ENCODE peak calls at places on chromosomes 16 and 17, in four cellular contexts. V is K562, S is GM12878, C is HepG2. A is an unnamed sample.

GRCh38 chr16:78563905-78564304 is 464.5 kb downstream of the WWOX start:
- DNase-seq in V (no peak), C (no peak), S (no peak), A (no peak)

GRCh38 chr16:69852815-69853214 is 90.7 kb downstream of the WWP2 start:
- DNase-seq in C (no peak), S (no peak), V (no peak), A (no peak)

GRCh38 chr16:24645739-24646645 is 83.5 kb upstream of the TNRC6A start:
- DNase-seq in S (no peak), V (no peak), C (peak), A (peak)

GRCh38 chr16:31471875-31472558 is at the start of gene TGFB1I1:
- DNase-seq in C (no peak), V (no peak), S (no peak), A (no peak)

GRCh38 chr17:31327534-31328526 is 6.4 kb upstream of the EVI2A start:
- DNase-seq in S (no peak), C (peak), V (no peak), A (no peak)

GRCh38 chr16:77955127-77955526 is 67.2 kb upstream of the CLEC3A start:
- DNase-seq in S (no peak), C (no peak), V (no peak), A (no peak)

GRCh38 chr16:54397190-54397835 is 110.7 kb upstream of the IRX3 start:
- DNase-seq in V (no peak), C (no peak), S (no peak), A (no peak)

GRCh38 chr17:29155235-29155965 is 24.8 kb downstream of the MYO18A start:
- DNase-seq in C (peak), S (no peak), V (peak), A (peak)

GRCh38 chr17:18362509-18363020 is 785 bp downstream of the SHMT1 start:
- DNase-seq in S (no peak), C (peak), V (peak), A (no peak)

GRCh38 chr16:68064791-68065365 is 20.3 kb upstream of the NFATC3 start:
- DNase-seq in C (peak), V (peak), S (no peak), A (peak)

GRCh38 chr17:81365148-81365600 is 30.1 kb upstream of the BAHCC1 start:
- DNase-seq in S (no peak), C (no peak), V (peak), A (peak)

GRCh38 chr17:18921912-18922451 is 30.0 kb upstream of the SLC5A10 start:
- DNase-seq in S (peak), C (no peak), V (no peak), A (no peak)

GRCh38 chr17:82939213-82940030 is 99.6 kb upstream of the ZNF750 start:
- DNase-seq in C (no peak), V (no peak), S (no peak), A (no peak)

GRCh38 chr17:50689251-50689650 is 18.5 kb downstream of the ANKRD40 start:
- DNase-seq in V (no peak), C (no peak), S (no peak), A (no peak)

GRCh38 chr17:74070374-74070773 is 133.1 kb upstream of the RPL38 start:
- DNase-seq in V (no peak), S (no peak), C (no peak), A (no peak)

GRCh38 chr16:56964243-56965148 is 2.7 kb downstream of the CETP start:
- DNase-seq in V (peak), C (peak), S (no peak), A (peak)

GRCh38 chr16:46862555-46863447 is 21.4 kb upstream of the GPT2 start:
- DNase-seq in C (no peak), S (no peak), V (no peak), A (no peak)

GRCh38 chr16:2969545-2970521 is 685 bp downstream of the PAQR4 start:
- DNase-seq in C (peak), S (no peak), V (peak), A (no peak)

GRCh38 chr17:76737082-76737675 is at the start of gene SRSF2:
- DNase-seq in V (peak), C (peak), S (peak), A (peak)

GRCh38 chr17:10114931-10115535 is 83.4 kb downstream of the GAS7 start:
- DNase-seq in V (no peak), C (no peak), S (peak), A (no peak)

GRCh38 chr17:57448288-57449283 is 192.3 kb downstream of the MSI2 start:
- DNase-seq in C (no peak), V (no peak), S (no peak), A (no peak)
- TF ChIP-seq ZNF274 in C (no peak), V (no peak), S (no peak), A (no peak)

GRCh38 chr16:86481607-86482006 is 28.7 kb upstream of the FOXF1 start:
- DNase-seq in V (no peak), S (no peak), C (no peak), A (no peak)

GRCh38 chr16:86479419-86479818 is 30.9 kb upstream of the FOXF1 start:
- DNase-seq in C (no peak), V (no peak), S (no peak), A (no peak)

GRCh38 chr16:86478779-86479178 is 31.5 kb upstream of the FOXF1 start:
- DNase-seq in C (no peak), V (no peak), S (no peak), A (no peak)

GRCh38 chr16:86477642-86478041 is 32.7 kb upstream of the FOXF1 start:
- DNase-seq in C (no peak), V (no peak), S (no peak), A (no peak)

DNA sequence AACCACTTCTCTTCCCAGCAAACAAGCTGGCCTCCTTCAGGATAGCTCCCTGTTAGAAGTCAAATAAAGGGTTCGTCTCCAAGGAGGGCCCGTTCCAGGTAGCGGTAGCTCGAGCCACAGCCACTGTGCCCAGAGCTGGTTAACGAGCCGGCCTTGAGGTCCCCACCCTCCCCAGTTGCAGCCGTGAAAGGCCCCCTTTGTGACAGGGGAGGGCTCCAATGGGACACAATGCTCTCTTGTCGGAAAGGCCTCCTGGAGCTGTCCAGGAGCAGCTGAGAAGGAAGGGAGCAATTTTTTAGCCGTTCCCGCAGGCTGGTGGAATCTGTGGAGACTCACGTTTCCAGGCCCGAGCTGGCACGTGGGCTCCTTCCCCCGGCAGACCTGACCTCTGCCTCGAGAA is 29.9 kb upstream of the FOXF1 start:
- DNase-seq in C (no peak), V (no peak), S (no peak), A (no peak)
- H3K27ac ChIP-seq in C (no peak), V (no peak), S (no peak), A (no peak)

DNA sequence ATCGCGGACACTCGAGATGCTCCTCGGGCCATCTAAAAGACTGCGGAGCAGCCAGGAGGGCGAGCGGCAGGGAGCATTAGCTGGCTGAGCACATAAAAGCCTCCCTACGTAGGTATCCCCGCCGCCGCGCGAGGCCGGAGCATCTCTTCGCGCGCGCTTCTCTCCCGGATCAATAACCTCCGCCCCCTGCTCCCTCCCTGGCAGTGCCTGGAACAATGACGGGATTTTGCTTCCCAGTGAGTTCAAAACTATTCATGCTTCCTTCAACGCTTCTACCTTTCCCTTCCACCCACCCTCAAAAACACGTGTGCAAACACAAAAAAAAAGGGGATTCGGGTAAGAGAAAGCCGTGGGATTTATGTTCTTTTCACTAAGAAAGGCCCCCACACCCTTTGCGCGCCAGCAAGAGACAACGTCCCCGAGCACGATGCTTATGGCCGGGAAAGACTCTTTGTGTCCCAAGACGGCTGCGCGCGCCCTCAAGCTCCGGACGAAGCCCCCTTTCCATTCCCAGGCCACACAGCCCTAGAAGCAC is 899 bp downstream of the CENPV start:
- DNase-seq in V (peak), S (no peak), C (peak), A (no peak)
- TF ChIP-seq ZNF274 in V (no peak), S (no peak), C (peak), A (no peak)

GRCh38 chr17:64165347-64165746 is 35.4 kb upstream of the ERN1 start:
- DNase-seq in S (no peak), V (no peak), C (no peak), A (no peak)
- H3K27ac ChIP-seq in S (no peak), V (no peak), C (no peak), A (no peak)

GRCh38 chr17:4541328-4542002 is 13.7 kb downstream of the MYBBP1A start:
- DNase-seq in V (no peak), C (no peak), S (no peak), A (no peak)

GRCh38 chr17:4539576-4540223 is 15.5 kb downstream of the MYBBP1A start:
- DNase-seq in V (no peak), C (no peak), S (no peak), A (no peak)

GRCh38 chr17:4539025-4539424 is 16.2 kb downstream of the MYBBP1A start:
- DNase-seq in S (no peak), C (no peak), V (no peak), A (no peak)

GRCh38 chr17:4541041-4541327 is 14.2 kb downstream of the MYBBP1A start:
- DNase-seq in V (no peak), C (no peak), S (no peak), A (no peak)

GRCh38 chr17:4540224-4541040 is 14.8 kb downstream of the MYBBP1A start:
- DNase-seq in S (no peak), C (peak), V (peak), A (no peak)
- TF ChIP-seq ZNF274 in S (no peak), C (no peak), V (no peak), A (no peak)

GRCh38 chr17:47942568-47942967 is 1.2 kb downstream of the PNPO start:
- DNase-seq in S (no peak), C (no peak), V (no peak), A (no peak)
- H3K27ac ChIP-seq in S (peak), C (peak), V (peak), A (peak)

DNA sequence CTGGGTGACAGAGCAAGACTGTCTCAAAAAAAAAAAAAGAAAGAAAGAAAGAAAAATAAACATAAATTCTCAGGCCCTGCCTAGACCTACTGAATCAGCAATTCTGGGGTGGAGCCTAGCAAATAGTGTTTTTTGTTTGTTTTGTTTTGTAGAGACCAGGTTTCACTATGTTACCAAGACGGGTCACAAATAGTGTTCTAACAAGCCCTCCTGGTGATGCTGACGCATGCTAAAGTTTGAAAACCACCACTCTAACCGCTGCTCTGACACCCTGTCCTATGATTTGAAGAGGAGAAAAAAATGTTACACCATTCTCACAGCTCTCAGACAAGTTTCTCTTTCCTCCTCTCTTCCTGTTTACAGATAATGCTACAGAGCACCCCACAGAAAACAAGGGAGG is 1.5 kb downstream of the MRPL10 start:
- DNase-seq in V (no peak), C (no peak), S (no peak), A (no peak)
- TF ChIP-seq ZNF274 in V (no peak), C (no peak), S (no peak), A (no peak)

GRCh38 chr17:57523926-57524634 is 221.0 kb downstream of the CCDC182 start:
- DNase-seq in C (no peak), S (no peak), V (no peak), A (peak)
- H3K27ac ChIP-seq in C (peak), S (peak), V (no peak), A (peak)